ENCODE peak calls at places on chromosomes 13 and 19, in seven cellular contexts. X is cardiac muscle cell, P is fibroblast of pulmonary artery, Z is kidney epithelial cell, Q is ascending aorta, V is MM.1S, W is heart right ventricle. D is an unnamed sample.

GRCh38 chr19:33375760-33376159 is 2.3 kb downstream of the CEBPG start:
- DNase-seq in P (peak; percentile 53), W (no peak), X (peak; percentile 72), V (no peak), Z (no peak), Q (peak; percentile 33), D (no peak)

GRCh38 chr19:33804021-33804799 is 7.5 kb downstream of the KCTD15 start:
- DNase-seq in P (peak; percentile 86), X (peak; percentile 80), Q (peak; percentile 85), W (peak; percentile 77), Z (no peak), V (no peak), D (peak; percentile 36)

GRCh38 chr13:38421590-38422560 is 72.2 kb downstream of the UFM1 start:
- DNase-seq in Q (no peak), Z (no peak), W (no peak), V (no peak), P (peak; percentile 83), X (peak; percentile 71), D (no peak)

GRCh38 chr19:2462635-2463421 is 6.1 kb upstream of the LMNB2 start:
- DNase-seq in W (peak; percentile 93), Q (peak; percentile 93), Z (no peak), V (no peak), P (peak; percentile 96), X (peak; percentile 98), D (no peak)

GRCh38 chr13:106916329-106916728 is 348.4 kb upstream of the ARGLU1 start:
- DNase-seq in Q (no peak), Z (no peak), V (no peak), P (peak; percentile 3), W (no peak), X (peak; percentile 37), D (no peak)

GRCh38 chr13:61187471-61187870 is 228.2 kb downstream of the PCDH20 start:
- DNase-seq in V (no peak), X (no peak), W (no peak), P (no peak), Q (no peak), Z (no peak), D (no peak)

GRCh38 chr19:56105090-56105701 is 15.9 kb downstream of the ZNF787 start:
- DNase-seq in Z (peak; percentile 49), P (peak; percentile 57), X (peak; percentile 61), W (peak; percentile 51), Q (peak; percentile 86), V (no peak), D (peak; percentile 74)

GRCh38 chr19:3027981-3028304 is 1.1 kb downstream of the TLE2 start:
- DNase-seq in P (no peak), W (no peak), Z (no peak), Q (no peak), V (no peak), X (no peak), D (no peak)

GRCh38 chr13:27226991-27227390 is 24.4 kb upstream of the RPL21 start:
- DNase-seq in Q (no peak), P (no peak), W (no peak), X (no peak), Z (no peak), V (peak; percentile 7), D (no peak)

GRCh38 chr13:30870049-30870884 is 35.8 kb upstream of the MEDAG start:
- DNase-seq in V (peak; percentile 15), P (peak; percentile 99), Q (peak; percentile 92), W (peak; percentile 65), Z (no peak), X (peak; percentile 99), D (no peak)

GRCh38 chr19:42323473-42323851 is 2.0 kb upstream of the MEGF8 start:
- DNase-seq in Q (no peak), P (no peak), W (no peak), Z (no peak), X (no peak), V (no peak), D (no peak)

GRCh38 chr13:84896128-84896527 is 903.1 kb downstream of the SLITRK6 start:
- DNase-seq in V (peak; percentile 65), X (peak; percentile 76), P (peak; percentile 79), Z (peak; percentile 26), Q (no peak), W (no peak), D (peak; percentile 9)

GRCh38 chr19:3047307-3048189 is 14.7 kb downstream of the TLE5 start:
- DNase-seq in V (peak; percentile 23), Q (peak; percentile 93), Z (no peak), X (peak; percentile 86), P (peak; percentile 71), W (peak; percentile 63), D (no peak)

GRCh38 chr13:89402211-89402610 is 1731.0 kb downstream of the SLITRK5 start:
- DNase-seq in Q (no peak), V (no peak), Z (no peak), P (no peak), X (no peak), W (no peak), D (no peak)

DNA sequence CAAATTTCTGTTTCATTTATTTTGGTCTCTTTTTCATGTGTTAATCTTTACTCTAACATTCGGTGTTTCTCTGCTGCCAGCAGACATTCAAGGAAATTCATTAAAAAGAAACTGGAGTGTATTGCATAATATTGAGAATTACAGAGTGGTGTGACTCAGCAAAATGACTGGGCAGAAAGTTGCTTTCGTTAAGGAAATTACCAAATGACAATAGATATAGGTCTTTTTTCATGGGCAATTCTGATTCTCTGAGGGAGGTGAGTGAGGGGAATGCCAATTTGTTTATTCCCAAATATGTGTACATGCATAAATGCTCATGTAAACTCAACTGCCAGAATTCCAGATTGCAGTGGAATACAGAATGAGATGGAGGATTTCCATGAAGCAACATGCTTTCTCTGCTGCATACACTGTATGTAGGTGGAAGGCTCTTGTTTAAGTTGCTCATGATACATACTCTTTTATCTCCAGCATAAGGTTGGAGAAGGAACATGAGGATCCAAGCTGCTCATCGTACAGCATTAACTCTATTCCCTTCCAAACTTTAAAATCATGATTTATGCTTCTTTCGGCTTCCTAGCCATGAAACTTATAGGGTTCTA is 1730.1 kb downstream of the SLITRK5 start:
- DNase-seq in P (peak; percentile 93), Z (peak; percentile 42), X (peak; percentile 86), V (no peak), W (no peak), Q (no peak), D (peak; percentile 85)
- TF ChIP-seq CTCF in P (no peak), Z (no peak), X (no peak), V (no peak), W (no peak), Q (no peak), D (no peak)

DNA sequence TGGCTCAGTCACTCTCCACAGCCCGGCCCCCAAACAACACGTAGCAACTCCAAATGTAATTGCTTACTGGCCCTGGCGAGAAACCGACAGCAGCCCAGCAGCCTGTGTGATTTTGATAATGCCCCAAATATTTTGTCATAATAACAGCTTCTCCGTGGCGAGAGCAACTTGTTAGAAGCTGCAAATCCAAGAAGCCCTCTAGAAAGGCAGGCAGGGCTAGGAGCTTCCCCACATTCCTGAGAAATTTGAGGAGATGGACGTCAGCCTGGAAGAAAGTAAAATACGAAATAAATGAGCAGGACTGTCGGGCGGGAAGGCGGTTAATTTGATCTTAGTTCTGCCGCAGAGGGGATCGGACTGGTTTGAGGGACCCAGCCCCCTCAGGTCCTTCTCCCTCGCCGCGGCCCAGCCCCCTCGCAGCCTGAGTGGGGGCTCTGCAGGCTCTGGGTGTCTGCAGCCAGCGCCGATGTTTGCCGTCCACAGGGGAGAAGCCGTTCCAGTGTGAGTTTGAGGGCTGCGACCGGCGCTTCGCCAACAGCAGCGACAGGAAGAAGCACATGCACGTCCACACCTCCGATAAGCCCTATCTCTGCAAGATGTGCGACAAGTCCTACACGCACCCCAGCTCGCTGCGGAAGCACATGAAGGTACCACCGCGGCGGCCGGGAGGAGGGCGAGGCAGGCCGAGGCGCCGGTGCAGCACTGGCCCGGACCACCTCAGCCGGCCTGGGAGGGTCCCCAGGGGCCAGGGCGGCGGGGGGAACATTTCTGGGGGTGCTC is 3.1 kb downstream of the ZIC2 start:
- DNase-seq in Z (no peak), Q (no peak), W (no peak), X (no peak), V (no peak), P (no peak), D (no peak)
- H3K4me3 ChIP-seq in Z (no peak overlapping the region), Q (no peak overlapping the region), W (no peak overlapping the region), X (no peak overlapping the region), V (no peak overlapping the region), P (no peak overlapping the region), D (no peak overlapping the region)

GRCh38 chr19:54475706-54476105 is 2.6 kb upstream of the CDC42EP5 start:
- DNase-seq in W (no peak), V (no peak), P (no peak), Q (no peak), Z (no peak), X (no peak), D (no peak)

GRCh38 chr19:54478677-54479266 is 5.7 kb upstream of the CDC42EP5 start:
- DNase-seq in V (peak; percentile 51), Z (no peak), P (peak; percentile 67), X (peak; percentile 64), Q (no peak), W (no peak), D (no peak)

GRCh38 chr19:54480048-54480447 is 7.0 kb upstream of the CDC42EP5 start:
- DNase-seq in Z (no peak), W (no peak), Q (no peak), X (no peak), V (no peak), P (no peak), D (no peak)

GRCh38 chr19:54473983-54474382 is 887 bp upstream of the CDC42EP5 start:
- DNase-seq in W (no peak), P (no peak), Q (no peak), Z (no peak), X (no peak), V (no peak), D (no peak)

DNA sequence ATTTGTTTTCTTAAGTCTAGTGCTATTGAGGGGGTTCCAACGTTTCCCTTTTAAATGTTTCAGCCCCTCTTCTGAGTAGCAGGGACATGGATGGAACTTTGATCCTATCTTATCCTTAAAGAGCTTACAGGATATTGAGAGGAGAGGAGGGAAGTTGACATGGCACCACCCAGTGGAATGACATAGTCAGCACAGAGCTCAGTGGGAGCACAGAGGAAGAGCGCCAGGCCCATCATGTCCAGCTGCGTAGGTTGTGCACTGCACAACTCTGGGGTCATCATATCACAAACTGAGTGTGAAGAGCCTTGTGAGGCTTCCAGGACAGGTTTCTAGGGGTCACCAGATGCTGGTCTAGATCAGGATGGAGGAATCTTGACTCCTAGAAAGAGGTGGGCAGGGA is 4.6 kb upstream of the CDC42EP5 start:
- DNase-seq in X (no peak), W (no peak), Z (no peak), V (no peak), P (no peak), Q (no peak), D (no peak)
- TF ChIP-seq CTCF in X (no peak), W (no peak), Z (no peak), V (no peak), P (peak; percentile 8), Q (no peak), D (peak; percentile 4)

DNA sequence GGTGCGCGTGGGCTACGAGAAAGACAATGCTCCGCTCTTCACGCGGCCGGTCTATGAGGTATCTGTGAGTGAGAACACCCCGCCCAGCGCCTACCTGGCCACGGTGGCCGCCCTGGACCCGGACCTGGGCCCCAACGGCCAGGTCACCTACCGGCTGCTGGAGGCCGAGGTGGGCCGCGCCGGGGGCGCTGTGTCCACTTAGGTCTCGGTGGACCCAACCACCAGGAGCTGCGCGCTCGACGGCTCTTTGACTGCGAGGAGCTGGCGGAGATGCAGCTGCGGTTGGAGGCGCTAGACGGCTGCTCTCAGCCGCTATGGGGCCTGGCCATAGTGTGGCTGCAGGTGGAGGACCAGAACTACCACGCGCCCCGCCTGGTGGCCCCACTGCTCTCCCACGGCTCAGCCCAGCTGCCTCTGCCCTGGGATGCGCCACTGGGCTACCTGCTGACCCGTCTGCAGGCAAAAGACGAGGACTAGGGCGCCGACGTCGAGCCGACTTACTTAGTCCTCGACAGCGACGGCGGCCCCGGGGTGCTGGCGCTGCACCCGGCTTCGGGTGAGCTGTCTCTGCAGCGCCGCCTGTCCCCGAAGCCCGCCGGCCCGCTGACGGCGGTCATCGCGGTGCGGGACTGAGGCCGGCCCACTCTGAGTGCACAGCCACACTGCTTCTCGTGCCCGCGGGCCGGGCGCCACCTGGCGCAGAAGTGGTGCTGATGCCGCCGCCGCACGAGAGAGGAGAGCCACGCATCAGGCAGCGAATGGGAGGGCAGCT is 173.0 kb downstream of the OLFM4 start:
- DNase-seq in Q (no peak), V (no peak), W (no peak), P (no peak), Z (no peak), X (peak; percentile 7), D (no peak)
- H3K4me3 ChIP-seq in Q (no peak overlapping the region), V (no peak overlapping the region), W (no peak overlapping the region), P (no peak overlapping the region), Z (no peak overlapping the region), X (no peak overlapping the region), D (no peak overlapping the region)